ENCODE peak calls at places on chromosome X, in four cellular contexts. One of them, this sample, is unnamed.
A peak's percentile ranks its signal among the peaks of the same experiment; 100 is the strongest.

GRCh38 chrX:57595381-57595811 is 3.6 kb downstream of the ZXDB start:
- DNase-seq in keratinocyte: peak; percentile 41
- DNase-seq in GM04503: peak; percentile 41
- DNase-seq in SK-MEL-5: no peak
- DNase-seq in this sample: no peak

GRCh38 chrX:73562458-73562857 is 539 bp upstream of the CHIC1 start:
- DNase-seq in keratinocyte: no peak
- DNase-seq in SK-MEL-5: no peak
- DNase-seq in GM04503: no peak
- DNase-seq in this sample: no peak

GRCh38 chrX:47218920-47219815 is 687 bp downstream of the CDK16 start:
- DNase-seq in SK-MEL-5: no peak
- DNase-seq in keratinocyte: no peak
- DNase-seq in GM04503: no peak
- DNase-seq in this sample: no peak

GRCh38 chrX:50691820-50692219 is 122.2 kb downstream of the SHROOM4 start:
- DNase-seq in keratinocyte: peak; percentile 2
- DNase-seq in GM04503: no peak
- DNase-seq in SK-MEL-5: peak; percentile 71
- DNase-seq in this sample: peak; percentile 15

GRCh38 chrX:17082831-17083230 is 136.4 kb downstream of the REPS2 start:
- DNase-seq in keratinocyte: no peak
- DNase-seq in SK-MEL-5: peak; percentile 47
- DNase-seq in GM04503: no peak
- DNase-seq in this sample: no peak

GRCh38 chrX:22674947-22675346 is 324.8 kb upstream of the DDX53 start:
- DNase-seq in SK-MEL-5: no peak
- DNase-seq in GM04503: no peak
- DNase-seq in keratinocyte: no peak
- DNase-seq in this sample: no peak

GRCh38 chrX:11352296-11352741 is 59.1 kb downstream of the AMELX start:
- DNase-seq in keratinocyte: no peak
- DNase-seq in GM04503: no peak
- DNase-seq in SK-MEL-5: no peak
- DNase-seq in this sample: no peak

GRCh38 chrX:40153335-40154221 is 55.8 kb upstream of the BCOR start:
- DNase-seq in keratinocyte: no peak
- DNase-seq in GM04503: no peak
- DNase-seq in SK-MEL-5: no peak
- DNase-seq in this sample: no peak

GRCh38 chrX:4320436-4320947 is 607.0 kb upstream of the PRKX start:
- DNase-seq in GM04503: no peak
- DNase-seq in SK-MEL-5: no peak
- DNase-seq in keratinocyte: no peak
- DNase-seq in this sample: no peak

GRCh38 chrX:10617964-10618342 is 2.4 kb downstream of the MID1 start:
- DNase-seq in GM04503: no peak
- DNase-seq in SK-MEL-5: no peak
- DNase-seq in keratinocyte: no peak
- DNase-seq in this sample: no peak